ENCODE peak calls at places on chromosomes 5 and 9, in six cellular contexts. One of them, this sample, is unnamed.

GRCh38 chr9:10059044-10059443 is 553.8 kb downstream of the PTPRD start:
- DNase-seq in stimulated activated CD4-positive, alpha-beta T cell treated with anti-CD3 and anti-CD28 coated beads, Interleukin-4, amount 100 ng/mL, for 4 hours: no peak
- DNase-seq in mesenchymal stem cell: peak
- DNase-seq in mammary epithelial cell: peak
- DNase-seq in aorta: no peak
- DNase-seq in mesenteric fat pad: no peak
- DNase-seq in this sample: no peak

GRCh38 chr5:73947876-73948275 is 321.9 kb downstream of the ARHGEF28 start:
- DNase-seq in stimulated activated CD4-positive, alpha-beta T cell treated with anti-CD3 and anti-CD28 coated beads, Interleukin-4, amount 100 ng/mL, for 4 hours: no peak
- DNase-seq in mesenchymal stem cell: no peak
- DNase-seq in mammary epithelial cell: no peak
- DNase-seq in aorta: no peak
- DNase-seq in mesenteric fat pad: no peak
- DNase-seq in this sample: no peak

GRCh38 chr9:35605336-35606137 is 475 bp downstream of the TESK1 start:
- DNase-seq in stimulated activated CD4-positive, alpha-beta T cell treated with anti-CD3 and anti-CD28 coated beads, Interleukin-4, amount 100 ng/mL, for 4 hours: peak
- DNase-seq in mesenchymal stem cell: peak
- DNase-seq in mammary epithelial cell: peak
- DNase-seq in aorta: peak
- DNase-seq in mesenteric fat pad: no peak
- DNase-seq in this sample: no peak

GRCh38 chr9:127030814-127031740 is 91.4 kb downstream of the ANGPTL2 start:
- DNase-seq in stimulated activated CD4-positive, alpha-beta T cell treated with anti-CD3 and anti-CD28 coated beads, Interleukin-4, amount 100 ng/mL, for 4 hours: no peak
- DNase-seq in mesenchymal stem cell: no peak
- DNase-seq in mammary epithelial cell: no peak
- DNase-seq in aorta: no peak
- DNase-seq in mesenteric fat pad: peak
- DNase-seq in this sample: no peak

GRCh38 chr5:147965712-147966111 is 59.4 kb upstream of the C5orf46 start:
- DNase-seq in stimulated activated CD4-positive, alpha-beta T cell treated with anti-CD3 and anti-CD28 coated beads, Interleukin-4, amount 100 ng/mL, for 4 hours: no peak
- DNase-seq in mesenchymal stem cell: peak
- DNase-seq in mammary epithelial cell: no peak
- DNase-seq in aorta: no peak
- DNase-seq in mesenteric fat pad: no peak
- DNase-seq in this sample: no peak

GRCh38 chr9:115254217-115254616 is 136.3 kb upstream of the TNC start:
- DNase-seq in stimulated activated CD4-positive, alpha-beta T cell treated with anti-CD3 and anti-CD28 coated beads, Interleukin-4, amount 100 ng/mL, for 4 hours: no peak
- DNase-seq in mesenchymal stem cell: no peak
- DNase-seq in mammary epithelial cell: no peak
- DNase-seq in aorta: no peak
- DNase-seq in mesenteric fat pad: no peak
- DNase-seq in this sample: no peak

GRCh38 chr5:126519637-126520592 is 75.1 kb downstream of the ALDH7A1 start:
- DNase-seq in stimulated activated CD4-positive, alpha-beta T cell treated with anti-CD3 and anti-CD28 coated beads, Interleukin-4, amount 100 ng/mL, for 4 hours: no peak
- DNase-seq in mesenchymal stem cell: peak
- DNase-seq in mammary epithelial cell: peak
- DNase-seq in aorta: peak
- DNase-seq in mesenteric fat pad: no peak
- DNase-seq in this sample: no peak

GRCh38 chr5:88602584-88602983 is 280.4 kb downstream of the MEF2C start:
- DNase-seq in stimulated activated CD4-positive, alpha-beta T cell treated with anti-CD3 and anti-CD28 coated beads, Interleukin-4, amount 100 ng/mL, for 4 hours: no peak
- DNase-seq in mesenchymal stem cell: no peak
- DNase-seq in mammary epithelial cell: no peak
- DNase-seq in aorta: no peak
- DNase-seq in mesenteric fat pad: no peak
- DNase-seq in this sample: no peak

GRCh38 chr5:159878988-159879471 is 37.3 kb upstream of the ADRA1B start:
- DNase-seq in stimulated activated CD4-positive, alpha-beta T cell treated with anti-CD3 and anti-CD28 coated beads, Interleukin-4, amount 100 ng/mL, for 4 hours: no peak
- DNase-seq in mesenchymal stem cell: peak
- DNase-seq in mammary epithelial cell: peak
- DNase-seq in aorta: peak
- DNase-seq in mesenteric fat pad: no peak
- DNase-seq in this sample: peak

GRCh38 chr9:30967484-30967883 is 1417.0 kb upstream of the ACO1 start:
- DNase-seq in stimulated activated CD4-positive, alpha-beta T cell treated with anti-CD3 and anti-CD28 coated beads, Interleukin-4, amount 100 ng/mL, for 4 hours: no peak
- DNase-seq in mesenchymal stem cell: no peak
- DNase-seq in mammary epithelial cell: peak
- DNase-seq in aorta: no peak
- DNase-seq in mesenteric fat pad: no peak
- DNase-seq in this sample: no peak

GRCh38 chr9:13967011-13967410 is 346.9 kb downstream of the NFIB start:
- DNase-seq in stimulated activated CD4-positive, alpha-beta T cell treated with anti-CD3 and anti-CD28 coated beads, Interleukin-4, amount 100 ng/mL, for 4 hours: no peak
- DNase-seq in mesenchymal stem cell: no peak
- DNase-seq in mammary epithelial cell: no peak
- DNase-seq in aorta: no peak
- DNase-seq in mesenteric fat pad: no peak
- DNase-seq in this sample: no peak

GRCh38 chr5:159405611-159406031 is 75.3 kb upstream of the IL12B start:
- DNase-seq in stimulated activated CD4-positive, alpha-beta T cell treated with anti-CD3 and anti-CD28 coated beads, Interleukin-4, amount 100 ng/mL, for 4 hours: no peak
- DNase-seq in mesenchymal stem cell: no peak
- DNase-seq in mammary epithelial cell: no peak
- DNase-seq in aorta: no peak
- DNase-seq in mesenteric fat pad: no peak
- DNase-seq in this sample: no peak

GRCh38 chr5:36691241-36691640 is 84.8 kb downstream of the SLC1A3 start:
- DNase-seq in stimulated activated CD4-positive, alpha-beta T cell treated with anti-CD3 and anti-CD28 coated beads, Interleukin-4, amount 100 ng/mL, for 4 hours: no peak
- DNase-seq in mesenchymal stem cell: no peak
- DNase-seq in mammary epithelial cell: no peak
- DNase-seq in aorta: no peak
- DNase-seq in mesenteric fat pad: no peak
- DNase-seq in this sample: no peak

GRCh38 chr9:130042931-130043653 is at the start of gene FNBP1:
- DNase-seq in stimulated activated CD4-positive, alpha-beta T cell treated with anti-CD3 and anti-CD28 coated beads, Interleukin-4, amount 100 ng/mL, for 4 hours: peak
- DNase-seq in mesenchymal stem cell: peak
- DNase-seq in mammary epithelial cell: peak
- DNase-seq in aorta: peak
- DNase-seq in mesenteric fat pad: peak
- DNase-seq in this sample: peak

GRCh38 chr5:138874241-138874640 is 894 bp downstream of the LRRTM2 start:
- DNase-seq in stimulated activated CD4-positive, alpha-beta T cell treated with anti-CD3 and anti-CD28 coated beads, Interleukin-4, amount 100 ng/mL, for 4 hours: no peak
- DNase-seq in mesenchymal stem cell: no peak
- DNase-seq in mammary epithelial cell: peak
- DNase-seq in aorta: no peak
- DNase-seq in mesenteric fat pad: no peak
- DNase-seq in this sample: no peak

GRCh38 chr5:91712718-91713117 is 329.6 kb upstream of the ARRDC3 start:
- DNase-seq in stimulated activated CD4-positive, alpha-beta T cell treated with anti-CD3 and anti-CD28 coated beads, Interleukin-4, amount 100 ng/mL, for 4 hours: no peak
- DNase-seq in mesenchymal stem cell: no peak
- DNase-seq in mammary epithelial cell: no peak
- DNase-seq in aorta: no peak
- DNase-seq in mesenteric fat pad: no peak
- DNase-seq in this sample: no peak

GRCh38 chr9:104993291-104993963 is 65.5 kb upstream of the ABCA1 start:
- DNase-seq in stimulated activated CD4-positive, alpha-beta T cell treated with anti-CD3 and anti-CD28 coated beads, Interleukin-4, amount 100 ng/mL, for 4 hours: no peak
- DNase-seq in mesenchymal stem cell: peak
- DNase-seq in mammary epithelial cell: no peak
- DNase-seq in aorta: peak
- DNase-seq in mesenteric fat pad: no peak
- DNase-seq in this sample: peak

GRCh38 chr5:138461343-138462125 is 3.7 kb upstream of the EGR1 start:
- DNase-seq in stimulated activated CD4-positive, alpha-beta T cell treated with anti-CD3 and anti-CD28 coated beads, Interleukin-4, amount 100 ng/mL, for 4 hours: no peak
- DNase-seq in mesenchymal stem cell: peak
- DNase-seq in mammary epithelial cell: peak
- DNase-seq in aorta: no peak
- DNase-seq in mesenteric fat pad: no peak
- DNase-seq in this sample: no peak